ENCODE peak calls at places on chromosome 4, in seven cellular contexts. One of them, this sample, is unnamed.

GRCh38 chr4:173436149-173436579 is 37.2 kb upstream of the SCRG1 start:
- DNase-seq in suprapubic skin: no peak
- DNase-seq in right atrium auricular region: no peak
- DNase-seq in AG04449: peak
- DNase-seq in coronary artery: no peak
- DNase-seq in psoas muscle: no peak
- DNase-seq in HCT116: no peak
- DNase-seq in this sample: no peak

GRCh38 chr4:5024673-5025072 is 5.4 kb upstream of the CYTL1 start:
- DNase-seq in suprapubic skin: no peak
- DNase-seq in right atrium auricular region: no peak
- DNase-seq in AG04449: peak
- DNase-seq in coronary artery: peak
- DNase-seq in psoas muscle: no peak
- DNase-seq in HCT116: no peak
- DNase-seq in this sample: no peak

GRCh38 chr4:89221175-89221867 is 86.3 kb downstream of the GPRIN3 start:
- DNase-seq in suprapubic skin: no peak
- DNase-seq in right atrium auricular region: no peak
- DNase-seq in AG04449: no peak
- DNase-seq in coronary artery: no peak
- DNase-seq in psoas muscle: no peak
- DNase-seq in HCT116: peak
- DNase-seq in this sample: no peak

GRCh38 chr4:28092610-28093009 is 1232.0 kb downstream of the STIM2 start:
- DNase-seq in suprapubic skin: no peak
- DNase-seq in right atrium auricular region: no peak
- DNase-seq in AG04449: no peak
- DNase-seq in coronary artery: no peak
- DNase-seq in psoas muscle: no peak
- DNase-seq in HCT116: peak
- DNase-seq in this sample: no peak

GRCh38 chr4:44583393-44583792 is 68.0 kb downstream of the YIPF7 start:
- DNase-seq in suprapubic skin: no peak
- DNase-seq in right atrium auricular region: no peak
- DNase-seq in AG04449: no peak
- DNase-seq in coronary artery: no peak
- DNase-seq in psoas muscle: no peak
- DNase-seq in HCT116: no peak
- DNase-seq in this sample: no peak

GRCh38 chr4:185817403-185817818 is 5.4 kb upstream of the SORBS2 start:
- DNase-seq in suprapubic skin: no peak
- DNase-seq in right atrium auricular region: no peak
- DNase-seq in AG04449: no peak
- DNase-seq in coronary artery: no peak
- DNase-seq in psoas muscle: no peak
- DNase-seq in HCT116: no peak
- DNase-seq in this sample: peak

GRCh38 chr4:73103799-73104503 is 34.4 kb upstream of the COX18 start:
- DNase-seq in suprapubic skin: no peak
- DNase-seq in right atrium auricular region: no peak
- DNase-seq in AG04449: no peak
- DNase-seq in coronary artery: no peak
- DNase-seq in psoas muscle: no peak
- DNase-seq in HCT116: no peak
- DNase-seq in this sample: no peak

GRCh38 chr4:15106417-15106816 is 104.1 kb downstream of the CPEB2 start:
- DNase-seq in suprapubic skin: no peak
- DNase-seq in right atrium auricular region: no peak
- DNase-seq in AG04449: no peak
- DNase-seq in coronary artery: no peak
- DNase-seq in psoas muscle: no peak
- DNase-seq in HCT116: no peak
- DNase-seq in this sample: no peak

GRCh38 chr4:120842046-120842445 is 80.5 kb downstream of the PRDM5 start:
- DNase-seq in suprapubic skin: no peak
- DNase-seq in right atrium auricular region: no peak
- DNase-seq in AG04449: peak
- DNase-seq in coronary artery: no peak
- DNase-seq in psoas muscle: no peak
- DNase-seq in HCT116: no peak
- DNase-seq in this sample: no peak

GRCh38 chr4:5460106-5460801 is 248.1 kb downstream of the EVC2 start:
- DNase-seq in suprapubic skin: no peak
- DNase-seq in right atrium auricular region: no peak
- DNase-seq in AG04449: no peak
- DNase-seq in coronary artery: no peak
- DNase-seq in psoas muscle: no peak
- DNase-seq in HCT116: peak
- DNase-seq in this sample: no peak

GRCh38 chr4:8545439-8545765 is 34.8 kb upstream of the GPR78 start:
- DNase-seq in suprapubic skin: no peak
- DNase-seq in right atrium auricular region: no peak
- DNase-seq in AG04449: no peak
- DNase-seq in coronary artery: no peak
- DNase-seq in psoas muscle: no peak
- DNase-seq in HCT116: no peak
- DNase-seq in this sample: no peak

GRCh38 chr4:832108-832507 is 6.2 kb upstream of the CPLX1 start:
- DNase-seq in suprapubic skin: no peak
- DNase-seq in right atrium auricular region: no peak
- DNase-seq in AG04449: no peak
- DNase-seq in coronary artery: no peak
- DNase-seq in psoas muscle: peak
- DNase-seq in HCT116: no peak
- DNase-seq in this sample: no peak

GRCh38 chr4:74230902-74231499 is 73.1 kb downstream of the MTHFD2L start:
- DNase-seq in suprapubic skin: no peak
- DNase-seq in right atrium auricular region: peak
- DNase-seq in AG04449: no peak
- DNase-seq in coronary artery: no peak
- DNase-seq in psoas muscle: no peak
- DNase-seq in HCT116: no peak
- DNase-seq in this sample: peak

GRCh38 chr4:181684310-181684709 is 558.9 kb upstream of the TENM3 start:
- DNase-seq in suprapubic skin: no peak
- DNase-seq in right atrium auricular region: no peak
- DNase-seq in AG04449: peak
- DNase-seq in coronary artery: no peak
- DNase-seq in psoas muscle: no peak
- DNase-seq in HCT116: no peak
- DNase-seq in this sample: no peak

GRCh38 chr4:132332932-132333722 is 816.0 kb upstream of the PCDH10 start:
- DNase-seq in suprapubic skin: no peak
- DNase-seq in right atrium auricular region: no peak
- DNase-seq in AG04449: no peak
- DNase-seq in coronary artery: no peak
- DNase-seq in psoas muscle: no peak
- DNase-seq in HCT116: peak
- DNase-seq in this sample: no peak
- TF ChIP-seq CTCF in suprapubic skin: no peak
- TF ChIP-seq CTCF in right atrium auricular region: peak
- TF ChIP-seq CTCF in AG04449: no peak
- TF ChIP-seq CTCF in coronary artery: no peak
- TF ChIP-seq CTCF in psoas muscle: peak
- TF ChIP-seq CTCF in HCT116: peak
- TF ChIP-seq CTCF in this sample: no peak

DNA sequence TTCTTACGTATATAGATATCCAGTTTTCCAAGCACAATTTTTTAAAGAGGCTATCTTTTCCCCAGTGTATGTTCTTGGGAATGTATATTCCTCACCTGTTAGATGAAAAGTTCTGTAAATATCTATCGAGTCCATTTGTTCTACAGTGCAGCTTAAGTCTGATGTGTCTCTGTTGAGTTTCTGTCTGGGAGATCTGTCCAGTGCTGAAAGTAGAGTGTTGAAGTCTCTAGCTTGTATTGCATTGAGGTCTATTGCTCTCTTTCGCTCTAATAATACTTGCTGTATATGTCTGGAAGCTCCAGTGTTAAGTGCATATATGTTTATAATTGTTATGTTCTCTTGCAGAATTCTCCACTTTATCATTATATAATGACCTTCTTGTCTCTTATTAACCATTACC is 373.1 kb downstream of the PPARGC1A start:
- DNase-seq in suprapubic skin: no peak
- DNase-seq in right atrium auricular region: no peak
- DNase-seq in AG04449: no peak
- DNase-seq in coronary artery: no peak
- DNase-seq in psoas muscle: no peak
- DNase-seq in HCT116: no peak
- DNase-seq in this sample: no peak
- TF ChIP-seq CTCF in suprapubic skin: no peak
- TF ChIP-seq CTCF in right atrium auricular region: no peak
- TF ChIP-seq CTCF in AG04449: no peak
- TF ChIP-seq CTCF in coronary artery: no peak
- TF ChIP-seq CTCF in psoas muscle: no peak
- TF ChIP-seq CTCF in HCT116: no peak
- TF ChIP-seq CTCF in this sample: no peak

GRCh38 chr4:112637552-112637866 is 566 bp downstream of the LARP7 start:
- DNase-seq in suprapubic skin: no peak
- DNase-seq in right atrium auricular region: no peak
- DNase-seq in AG04449: no peak
- DNase-seq in coronary artery: no peak
- DNase-seq in psoas muscle: no peak
- DNase-seq in HCT116: no peak
- DNase-seq in this sample: no peak
- TF ChIP-seq CTCF in suprapubic skin: no peak
- TF ChIP-seq CTCF in right atrium auricular region: peak
- TF ChIP-seq CTCF in AG04449: no peak
- TF ChIP-seq CTCF in coronary artery: no peak
- TF ChIP-seq CTCF in psoas muscle: no peak
- TF ChIP-seq CTCF in HCT116: no peak
- TF ChIP-seq CTCF in this sample: no peak

DNA sequence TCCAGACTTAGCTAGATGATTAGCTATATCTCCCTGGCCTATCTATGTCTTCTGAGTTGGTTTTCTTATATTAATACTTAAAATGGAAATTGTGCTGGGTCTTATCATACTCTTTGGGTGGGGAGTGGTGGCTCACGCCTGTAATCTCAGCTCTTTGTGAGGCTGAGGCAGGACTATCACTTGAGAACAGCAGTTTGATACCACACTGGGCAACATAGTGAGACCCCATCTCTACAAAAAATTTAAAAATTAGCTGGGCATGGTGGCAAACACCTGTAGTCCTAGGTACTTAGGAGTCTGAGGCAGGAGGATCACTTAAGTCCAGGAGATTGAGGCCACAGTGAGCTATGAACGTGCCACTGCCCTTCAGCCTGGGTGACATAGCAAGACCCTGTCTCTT is 30.4 kb downstream of the WDFY3 start:
- DNase-seq in suprapubic skin: no peak
- DNase-seq in right atrium auricular region: no peak
- DNase-seq in AG04449: no peak
- DNase-seq in coronary artery: no peak
- DNase-seq in psoas muscle: no peak
- DNase-seq in HCT116: no peak
- DNase-seq in this sample: no peak
- TF ChIP-seq CTCF in suprapubic skin: no peak
- TF ChIP-seq CTCF in right atrium auricular region: no peak
- TF ChIP-seq CTCF in AG04449: no peak
- TF ChIP-seq CTCF in coronary artery: no peak
- TF ChIP-seq CTCF in psoas muscle: no peak
- TF ChIP-seq CTCF in HCT116: no peak
- TF ChIP-seq CTCF in this sample: no peak

DNA sequence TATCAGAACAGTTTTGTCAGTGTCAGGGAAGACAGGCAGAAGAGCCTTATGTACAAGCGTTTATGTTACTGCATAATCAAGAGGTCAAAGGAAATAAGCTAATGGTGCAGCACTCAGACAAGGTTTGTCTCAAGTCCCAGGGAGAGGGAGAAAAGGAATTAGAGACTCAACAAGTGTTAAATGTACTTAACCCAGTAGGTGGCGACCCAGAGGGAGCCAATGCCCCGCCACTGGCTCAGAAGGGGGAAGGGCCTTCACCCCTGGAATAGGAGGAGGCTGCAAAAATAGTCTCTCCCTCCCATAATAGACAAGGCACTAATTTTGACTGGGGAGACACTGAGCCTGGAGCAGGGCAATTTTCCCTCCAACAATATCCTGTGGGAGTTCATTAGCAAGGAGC is 14.1 kb upstream of the PAPSS1 start:
- DNase-seq in suprapubic skin: no peak
- DNase-seq in right atrium auricular region: no peak
- DNase-seq in AG04449: no peak
- DNase-seq in coronary artery: no peak
- DNase-seq in psoas muscle: no peak
- DNase-seq in HCT116: no peak
- DNase-seq in this sample: peak
- TF ChIP-seq CTCF in suprapubic skin: no peak
- TF ChIP-seq CTCF in right atrium auricular region: peak
- TF ChIP-seq CTCF in AG04449: peak
- TF ChIP-seq CTCF in coronary artery: no peak
- TF ChIP-seq CTCF in psoas muscle: no peak
- TF ChIP-seq CTCF in HCT116: peak
- TF ChIP-seq CTCF in this sample: no peak

GRCh38 chr4:116668190-116668589 is 417.2 kb downstream of the TRAM1L1 start:
- DNase-seq in suprapubic skin: no peak
- DNase-seq in right atrium auricular region: no peak
- DNase-seq in AG04449: no peak
- DNase-seq in coronary artery: no peak
- DNase-seq in psoas muscle: no peak
- DNase-seq in HCT116: no peak
- DNase-seq in this sample: no peak
- TF ChIP-seq CTCF in suprapubic skin: no peak
- TF ChIP-seq CTCF in right atrium auricular region: no peak
- TF ChIP-seq CTCF in AG04449: no peak
- TF ChIP-seq CTCF in coronary artery: no peak
- TF ChIP-seq CTCF in psoas muscle: no peak
- TF ChIP-seq CTCF in HCT116: peak
- TF ChIP-seq CTCF in this sample: no peak

GRCh38 chr4:180153587-180153986 is 2089.6 kb upstream of the TENM3 start:
- DNase-seq in suprapubic skin: no peak
- DNase-seq in right atrium auricular region: no peak
- DNase-seq in AG04449: no peak
- DNase-seq in coronary artery: no peak
- DNase-seq in psoas muscle: no peak
- DNase-seq in HCT116: no peak
- DNase-seq in this sample: no peak

GRCh38 chr4:180156684-180157083 is 2086.5 kb upstream of the TENM3 start:
- DNase-seq in suprapubic skin: no peak
- DNase-seq in right atrium auricular region: no peak
- DNase-seq in AG04449: no peak
- DNase-seq in coronary artery: no peak
- DNase-seq in psoas muscle: no peak
- DNase-seq in HCT116: no peak
- DNase-seq in this sample: no peak

GRCh38 chr4:180148737-180149136 is 2094.5 kb upstream of the TENM3 start:
- DNase-seq in suprapubic skin: no peak
- DNase-seq in right atrium auricular region: no peak
- DNase-seq in AG04449: no peak
- DNase-seq in coronary artery: no peak
- DNase-seq in psoas muscle: no peak
- DNase-seq in HCT116: no peak
- DNase-seq in this sample: no peak

GRCh38 chr4:180152831-180153230 is 2090.4 kb upstream of the TENM3 start:
- DNase-seq in suprapubic skin: no peak
- DNase-seq in right atrium auricular region: no peak
- DNase-seq in AG04449: no peak
- DNase-seq in coronary artery: no peak
- DNase-seq in psoas muscle: no peak
- DNase-seq in HCT116: no peak
- DNase-seq in this sample: no peak

GRCh38 chr4:180150818-180151217 is 2092.4 kb upstream of the TENM3 start:
- DNase-seq in suprapubic skin: no peak
- DNase-seq in right atrium auricular region: no peak
- DNase-seq in AG04449: no peak
- DNase-seq in coronary artery: no peak
- DNase-seq in psoas muscle: no peak
- DNase-seq in HCT116: peak
- DNase-seq in this sample: no peak
- TF ChIP-seq CTCF in suprapubic skin: no peak
- TF ChIP-seq CTCF in right atrium auricular region: peak
- TF ChIP-seq CTCF in AG04449: no peak
- TF ChIP-seq CTCF in coronary artery: no peak
- TF ChIP-seq CTCF in psoas muscle: peak
- TF ChIP-seq CTCF in HCT116: peak
- TF ChIP-seq CTCF in this sample: peak

GRCh38 chr4:87390931-87391782 is at the start of gene HSD17B11:
- DNase-seq in suprapubic skin: peak
- DNase-seq in right atrium auricular region: peak
- DNase-seq in AG04449: peak
- DNase-seq in coronary artery: peak
- DNase-seq in psoas muscle: peak
- DNase-seq in HCT116: peak
- DNase-seq in this sample: peak
- TF ChIP-seq CTCF in suprapubic skin: no peak
- TF ChIP-seq CTCF in right atrium auricular region: peak
- TF ChIP-seq CTCF in AG04449: no peak
- TF ChIP-seq CTCF in coronary artery: no peak
- TF ChIP-seq CTCF in psoas muscle: peak
- TF ChIP-seq CTCF in HCT116: no peak
- TF ChIP-seq CTCF in this sample: no peak

This sample was measured in Calu3.